ENCODE peak calls at places on chromosomes 2 and 18, in nine cellular contexts. Z is fibroblast of lung, T is PC-3, D is K562, F is H9, J is neural progenitor cell, O is HCT116, N is neuronal stem cell, V is HepG2. L is an unnamed sample.

GRCh38 chr2:46297546-46298271 is 502 bp downstream of the EPAS1 start:
- DNase-seq in D (peak; percentile 75), J (peak; percentile 57), O (no peak), F (peak; percentile 72), Z (no peak), V (peak; percentile 59), T (peak; percentile 71), N (peak; percentile 44), L (peak; percentile 53)

GRCh38 chr2:11688222-11689069 is 18.5 kb upstream of the NTSR2 start:
- DNase-seq in O (peak; percentile 61), D (peak; percentile 92), T (peak; percentile 79), F (peak; percentile 85), J (peak; percentile 85), N (peak; percentile 69), V (peak; percentile 48), Z (peak; percentile 81), L (peak; percentile 84)

GRCh38 chr2:172282944-172283343 is 144.4 kb upstream of the ITGA6 start:
- DNase-seq in F (no peak), N (no peak), T (peak; percentile 66), V (no peak), J (no peak), Z (peak; percentile 93), D (no peak), O (no peak), L (peak; percentile 97)

GRCh38 chr2:160387558-160388262 is 105.9 kb downstream of the RBMS1 start:
- DNase-seq in T (peak; percentile 90), J (no peak), F (no peak), Z (peak; percentile 100), O (no peak), V (no peak), D (no peak), N (no peak), L (peak; percentile 99)

GRCh38 chr2:230796280-230796862 is 68.4 kb upstream of the ITM2C start:
- DNase-seq in T (peak; percentile 72), J (no peak), O (no peak), Z (peak; percentile 74), D (no peak), V (no peak), N (no peak), F (no peak), L (peak; percentile 81)

GRCh38 chr2:152513681-152514080 is 178.7 kb downstream of the FMNL2 start:
- DNase-seq in O (peak; percentile 22), F (no peak), J (no peak), Z (peak; percentile 45), D (no peak), V (no peak), N (no peak), T (peak; percentile 93), L (peak; percentile 75)

GRCh38 chr2:239815638-239816035 is 209.5 kb downstream of the NDUFA10 start:
- DNase-seq in Z (peak; percentile 5), V (no peak), T (no peak), N (no peak), J (no peak), F (no peak), D (no peak), O (no peak), L (no peak)

GRCh38 chr2:6954586-6954985 is 37.4 kb downstream of the RNF144A start:
- DNase-seq in Z (no peak), V (no peak), O (no peak), F (no peak), D (no peak), T (no peak), N (no peak), J (no peak), L (no peak)

GRCh38 chr18:21991081-21991534 is 178.3 kb upstream of the GATA6 start:
- DNase-seq in N (peak; percentile 35), Z (no peak), J (peak; percentile 65), O (no peak), F (peak; percentile 47), T (peak; percentile 3), V (peak; percentile 81), D (no peak), L (no peak)

GRCh38 chr2:66346241-66346664 is 88.7 kb upstream of the MEIS1 start:
- DNase-seq in V (no peak), J (peak; percentile 76), Z (no peak), F (no peak), O (no peak), D (no peak), N (no peak), T (no peak), L (no peak)

GRCh38 chr18:5057348-5058012 is 139.6 kb downstream of the AKAIN1 start:
- DNase-seq in O (peak; percentile 21), V (peak; percentile 52), J (peak; percentile 85), N (peak; percentile 71), F (peak; percentile 79), T (peak; percentile 64), Z (peak; percentile 43), D (peak; percentile 68), L (peak; percentile 68)

GRCh38 chr2:167134381-167135072 is 246.2 kb downstream of the XIRP2 start:
- DNase-seq in D (no peak), J (no peak), Z (peak; percentile 76), T (peak; percentile 92), N (no peak), V (peak; percentile 12), F (no peak), O (no peak), L (peak; percentile 82)

GRCh38 chr18:79379931-79380815 is 15.6 kb upstream of the NFATC1 start:
- DNase-seq in T (no peak), N (no peak), V (no peak), D (no peak), O (no peak), F (no peak), J (no peak), Z (no peak), L (no peak)

GRCh38 chr2:85649201-85650190 is 18.5 kb downstream of the SFTPB start:
- DNase-seq in T (peak; percentile 83), Z (peak; percentile 83), J (no peak), V (no peak), F (no peak), O (no peak), D (no peak), N (no peak), L (peak; percentile 72)

DNA sequence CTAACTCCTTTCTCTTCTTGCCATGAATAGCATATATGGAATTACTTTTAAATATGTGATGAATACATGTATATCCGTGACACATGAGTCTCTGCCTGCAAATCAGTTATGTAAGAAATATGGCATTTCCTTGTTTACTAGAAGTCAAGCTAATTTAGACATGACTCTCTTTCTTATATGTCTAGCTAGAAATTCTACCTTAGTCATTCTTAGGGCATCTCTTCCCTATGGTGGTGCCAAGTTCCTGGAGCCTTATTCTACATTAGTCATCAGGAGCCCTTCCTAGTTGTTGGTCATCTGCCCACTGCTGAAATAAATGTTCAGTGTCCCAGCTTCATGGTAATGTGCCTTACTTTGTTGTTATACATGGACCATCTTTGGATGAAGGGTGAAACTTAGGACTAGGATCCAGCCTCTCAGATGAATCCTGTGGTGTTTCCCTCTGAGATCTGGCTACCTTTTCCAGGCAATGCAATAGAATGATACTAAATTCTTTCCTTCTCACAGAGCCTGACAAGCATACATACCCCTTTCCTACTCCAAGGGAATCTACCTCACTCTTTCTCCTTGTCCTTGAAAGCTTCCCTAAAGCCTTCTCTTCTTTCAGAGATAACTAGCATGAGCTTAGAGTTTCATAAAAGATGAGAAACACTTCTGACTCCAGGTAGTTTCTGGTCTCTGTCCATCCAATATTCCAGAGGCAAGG is 415.3 kb upstream of the VWC2L start:
- DNase-seq in F (no peak), D (no peak), O (peak; percentile 63), V (no peak), T (peak; percentile 95), N (no peak), Z (peak; percentile 77), J (no peak), L (peak; percentile 98)
- H2AFZ ChIP-seq in F (no peak overlapping the region), D (no peak overlapping the region), O (peak overlapping the region; percentile 53), V (no peak overlapping the region), T (no peak overlapping the region), N (no peak overlapping the region), Z (peak overlapping the region; percentile 7), J (no peak overlapping the region), L (no peak overlapping the region)

DNA sequence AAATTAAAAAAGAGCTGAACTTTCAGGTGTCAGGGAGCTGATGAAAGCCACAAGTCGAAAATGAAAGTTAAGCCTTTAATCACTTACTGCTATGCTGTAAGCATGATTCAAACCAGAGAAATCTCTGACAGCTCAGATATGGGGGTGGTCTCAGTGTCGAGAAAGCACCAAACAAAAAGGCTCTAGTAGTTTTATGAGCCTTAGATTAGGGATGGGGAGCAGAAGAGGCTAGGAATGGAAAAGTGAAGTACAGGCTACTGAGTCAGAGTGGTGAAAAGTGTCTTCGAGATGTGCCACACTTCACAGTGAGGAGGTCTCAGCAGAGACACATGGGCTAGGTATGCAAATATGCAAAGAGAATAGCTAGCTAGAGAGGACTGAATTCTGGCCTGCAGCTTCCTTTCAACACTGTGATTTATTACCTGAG is 482.2 kb downstream of the SPAG16 start:
- DNase-seq in O (no peak), F (no peak), N (no peak), V (no peak), J (no peak), Z (no peak), T (no peak), D (no peak), L (peak; percentile 51)
- H3K9ac ChIP-seq in O (no peak overlapping the region), F (no peak overlapping the region), N (no peak overlapping the region), V (no peak overlapping the region), J (no peak overlapping the region), Z (no peak overlapping the region), T (no peak overlapping the region), D (no peak overlapping the region), L (no peak overlapping the region)

GRCh38 chr18:69677595-69677994 is 270.1 kb downstream of the CD226 start:
- DNase-seq in J (no peak), O (no peak), F (no peak), Z (no peak), N (no peak), T (no peak), V (no peak), D (no peak), L (no peak)

GRCh38 chr18:69674292-69674877 is 273.3 kb downstream of the CD226 start:
- DNase-seq in D (no peak), J (no peak), V (no peak), F (no peak), Z (no peak), T (no peak), N (no peak), O (no peak), L (no peak)

GRCh38 chr18:69680128-69680527 is 267.5 kb downstream of the CD226 start:
- DNase-seq in J (no peak), T (no peak), V (no peak), D (no peak), O (no peak), N (no peak), Z (no peak), F (no peak), L (no peak)

DNA sequence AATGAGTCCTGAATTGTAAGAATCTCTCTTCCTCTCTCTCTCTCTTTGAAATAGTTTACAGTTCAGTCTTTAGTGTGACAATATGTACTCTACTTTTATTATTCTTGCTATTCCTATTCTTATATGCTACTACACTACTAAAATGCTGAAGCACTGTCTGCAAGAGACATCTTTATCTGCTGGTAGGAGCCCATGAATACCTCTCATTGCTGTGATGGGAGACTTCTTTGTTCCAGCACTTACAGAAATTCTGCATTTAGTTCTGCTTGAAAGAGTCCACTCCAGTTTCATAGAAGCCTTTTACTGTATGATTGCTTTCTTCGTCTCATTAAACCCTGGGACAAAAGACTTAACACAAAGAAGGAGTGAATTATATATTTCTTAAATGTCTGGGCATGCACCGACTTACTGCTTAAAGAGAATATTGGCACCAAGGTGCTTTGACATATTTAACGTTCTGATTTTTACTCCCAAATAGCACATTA is 272.7 kb downstream of the CD226 start:
- DNase-seq in N (no peak), J (peak; percentile 28), T (no peak), Z (no peak), D (no peak), V (no peak), F (no peak), O (no peak), L (no peak)
- H2AFZ ChIP-seq in N (peak overlapping the region; percentile 11), J (peak overlapping the region; percentile 23), T (no peak overlapping the region), Z (no peak overlapping the region), D (no peak overlapping the region), V (no peak overlapping the region), F (no peak overlapping the region), O (no peak overlapping the region), L (no peak overlapping the region)

GRCh38 chr2:184452907-184453306 is 145.4 kb upstream of the ZNF804A start:
- DNase-seq in F (no peak), D (no peak), T (no peak), O (no peak), V (no peak), J (no peak), N (no peak), Z (no peak), L (no peak)
- H3K9ac ChIP-seq in F (no peak overlapping the region), D (no peak overlapping the region), T (no peak overlapping the region), O (no peak overlapping the region), V (no peak overlapping the region), J (no peak overlapping the region), N (no peak overlapping the region), Z (no peak overlapping the region), L (no peak overlapping the region)